ENCODE peak calls at places on chromosomes 7 and 10, in eight cellular contexts. R is lower leg skin; H is occipital lobe; G is anterior cingulate cortex; I is T-helper 2 cell; Z is A549; S is activated CD8-positive, alpha-beta memory T cell treated with anti-CD3 and anti-CD28 coated beads for 4 hours; L is activated CD4-positive, CD25-positive, alpha-beta regulatory T cell treated with anti-CD3 and anti-CD28 coated beads, Interleukin-2, amount 50 U/mL, for 72 hours. N is an unnamed sample.

GRCh38 chr10:119259345-119259744 is 52.0 kb downstream of the GRK5 start:
- DNase-seq in I (no peak), Z (no peak), S (no peak), H (no peak), R (no peak), L (no peak), G (no peak), N (no peak)

GRCh38 chr7:95919574-95919973 is 147.2 kb downstream of the DYNC1I1 start:
- DNase-seq in H (no peak), L (no peak), S (no peak), R (no peak), I (no peak), G (no peak), Z (no peak), N (no peak)

GRCh38 chr7:39430441-39430840 is 135.8 kb upstream of the YAE1 start:
- DNase-seq in Z (no peak), I (no peak), S (no peak), G (no peak), L (no peak), R (no peak), H (no peak), N (no peak)

GRCh38 chr10:71773221-71773971 is at the start of gene VSIR:
- DNase-seq in Z (peak; percentile 81), G (peak; percentile 65), S (peak; percentile 90), R (peak; percentile 98), I (peak; percentile 90), H (peak; percentile 54), L (peak; percentile 98), N (peak; percentile 66)

GRCh38 chr10:132912685-132913558 is 29.4 kb downstream of the CFAP46 start:
- DNase-seq in G (no peak), R (no peak), I (no peak), L (no peak), S (no peak), H (no peak), Z (no peak), N (peak; percentile 18)

GRCh38 chr10:122839505-122839904 is 6.2 kb downstream of the CUZD1 start:
- DNase-seq in S (no peak), R (no peak), I (no peak), G (no peak), H (no peak), Z (no peak), L (no peak), N (no peak)

GRCh38 chr7:44914992-44915607 is 29.8 kb upstream of the PURB start:
- DNase-seq in R (no peak), I (no peak), H (no peak), G (peak; percentile 10), S (peak; percentile 59), Z (no peak), L (peak; percentile 67), N (no peak)

GRCh38 chr7:23938230-23938629 is 228.2 kb downstream of the STK31 start:
- DNase-seq in H (no peak), Z (no peak), L (no peak), S (no peak), R (no peak), I (no peak), G (no peak), N (no peak)

GRCh38 chr7:71625534-71625933 is 493.6 kb downstream of the GALNT17 start:
- DNase-seq in S (no peak), H (no peak), L (no peak), R (no peak), Z (no peak), G (no peak), I (no peak), N (peak; percentile 16)

GRCh38 chr7:146375155-146375554 is 258.6 kb downstream of the CNTNAP2 start:
- DNase-seq in R (no peak), G (no peak), I (no peak), H (no peak), L (no peak), Z (no peak), S (no peak), N (no peak)

GRCh38 chr7:85489498-85489897 is 302.6 kb upstream of the SEMA3D start:
- DNase-seq in S (no peak), G (no peak), H (no peak), Z (no peak), L (no peak), I (no peak), R (no peak), N (no peak)

GRCh38 chr7:111845853-111846252 is 283.6 kb upstream of the IMMP2L start:
- DNase-seq in I (no peak), L (no peak), R (no peak), Z (no peak), G (no peak), S (no peak), H (no peak), N (no peak)

GRCh38 chr10:113103131-113103830 is 153.2 kb downstream of the TCF7L2 start:
- DNase-seq in Z (no peak), L (no peak), S (no peak), I (no peak), G (no peak), H (no peak), R (no peak), N (no peak)

GRCh38 chr10:68156373-68157185 is 47.3 kb downstream of the MYPN start:
- DNase-seq in I (no peak), S (peak; percentile 24), G (no peak), L (peak; percentile 35), H (no peak), Z (peak; percentile 35), R (no peak), N (no peak)

GRCh38 chr7:74307738-74308505 is 18.7 kb downstream of the CLIP2 start:
- DNase-seq in S (no peak), L (no peak), H (no peak), Z (no peak), G (peak; percentile 19), R (no peak), I (no peak), N (no peak)

GRCh38 chr7:151865070-151865670 is 11.7 kb downstream of the PRKAG2 start:
- DNase-seq in R (no peak), G (no peak), Z (no peak), L (no peak), I (no peak), H (no peak), S (no peak), N (no peak)

GRCh38 chr7:135333196-135333595 is 99.6 kb downstream of the STRA8 start:
- DNase-seq in H (no peak), S (no peak), Z (no peak), L (no peak), R (peak; percentile 32), G (no peak), I (no peak), N (no peak)

GRCh38 chr10:61998937-61999336 is 97.4 kb downstream of the ARID5B start:
- DNase-seq in R (no peak), I (no peak), H (no peak), S (no peak), G (no peak), L (no peak), Z (no peak), N (no peak)

GRCh38 chr7:54664235-54665228 is 94.5 kb downstream of the SEC61G start:
- DNase-seq in G (peak; percentile 63), R (no peak), L (no peak), H (peak; percentile 68), I (no peak), Z (peak; percentile 67), S (no peak), N (peak; percentile 74)

GRCh38 chr7:28626629-28627262 is 214.4 kb downstream of the CREB5 start:
- DNase-seq in L (no peak), I (no peak), H (no peak), Z (peak; percentile 28), S (no peak), R (no peak), G (no peak), N (no peak)